ENCODE peak calls at places on chromosomes 7 and 10, in five cellular contexts. V is CD4-positive, CD25-positive, alpha-beta regulatory T cell; T is NCI-H1694 treated with DMSO at 0.1 percent for 48 hours; P is NCI-H1417; K is left lung. Z is an unnamed sample.

GRCh38 chr10:59381687-59382086 is 19.3 kb upstream of the FAM13C start:
- DNase-seq in P (no peak), V (no peak), K (no peak), T (no peak), Z (no peak)

GRCh38 chr10:33655921-33656320 is 321.5 kb upstream of the NRP1 start:
- DNase-seq in P (no peak), K (no peak), T (no peak), V (no peak), Z (no peak)

GRCh38 chr10:128499956-128500355 is 373.7 kb upstream of the MKI67 start:
- DNase-seq in T (no peak), P (no peak), K (no peak), V (no peak), Z (no peak)

GRCh38 chr10:85857305-85857704 is 509.3 kb downstream of the GRID1 start:
- DNase-seq in V (no peak), P (no peak), K (no peak), T (no peak), Z (no peak)

GRCh38 chr7:131068604-131069021 is 259.1 kb upstream of the MKLN1 start:
- DNase-seq in V (no peak), P (no peak), T (peak; percentile 8), K (no peak), Z (no peak)

GRCh38 chr10:125072824-125073223 is 87.5 kb downstream of the CTBP2 start:
- DNase-seq in V (no peak), T (no peak), P (no peak), K (no peak), Z (no peak)

GRCh38 chr10:132257907-132258306 is 49.8 kb downstream of the STK32C start:
- DNase-seq in V (no peak), T (no peak), K (no peak), P (no peak), Z (no peak)

GRCh38 chr7:28068811-28069216 is 111.8 kb downstream of the JAZF1 start:
- DNase-seq in V (no peak), P (peak; percentile 91), K (no peak), T (no peak), Z (no peak)

GRCh38 chr10:64507869-64508609 is 986.8 kb downstream of the REEP3 start:
- DNase-seq in K (no peak), T (no peak), V (no peak), P (no peak), Z (no peak)

GRCh38 chr7:30478349-30479228 is at the start of gene NOD1:
- DNase-seq in P (peak; percentile 63), V (peak; percentile 52), K (peak; percentile 85), T (peak; percentile 59), Z (peak; percentile 76)

GRCh38 chr7:34096135-34096775 is 190.9 kb downstream of the BMPER start:
- DNase-seq in P (no peak), K (peak; percentile 43), T (no peak), V (no peak), Z (no peak)

GRCh38 chr10:96371356-96371755 is 12.6 kb upstream of the OPALIN start:
- DNase-seq in P (no peak), V (no peak), K (no peak), T (no peak), Z (no peak)

GRCh38 chr7:112056409-112056808 is 149.8 kb downstream of the DOCK4 start:
- DNase-seq in P (peak; percentile 89), K (peak; percentile 45), V (no peak), T (no peak), Z (peak; percentile 55)

GRCh38 chr10:70617798-70618568 is 15.4 kb upstream of the PRF1 start:
- DNase-seq in T (no peak), K (no peak), P (no peak), V (no peak), Z (no peak)

GRCh38 chr10:26090032-26090431 is 126.5 kb upstream of the GAD2 start:
- DNase-seq in T (no peak), P (no peak), K (no peak), V (no peak), Z (no peak)

GRCh38 chr10:14801693-14802092 is 27.0 kb upstream of the FAM107B start:
- DNase-seq in K (no peak), V (no peak), P (no peak), T (no peak), Z (no peak)

GRCh38 chr10:125146791-125147604 is 13.4 kb downstream of the CTBP2 start:
- DNase-seq in P (no peak), K (peak; percentile 43), T (no peak), V (no peak), Z (no peak)

GRCh38 chr10:16777473-16778370 is 39.5 kb downstream of the RSU1 start:
- DNase-seq in T (peak; percentile 31), P (peak; percentile 50), V (no peak), K (no peak), Z (peak; percentile 50)